ENCODE peak calls at places on chromosomes 7 and 10, in eight cellular contexts. U is stimulated activated CD8-positive, alpha-beta memory T cell treated with anti-CD3 and anti-CD28 coated beads, Interleukin-15, amount 100 ng/mL, for 24 hours; F is C1 segment of cervical spinal cord; L is ACHN; Y is posterior cingulate gyrus; H is cardiac muscle cell; K is central memory CD4-positive, alpha-beta T cell; A is ELR. X is an unnamed sample.

GRCh38 chr7:94351703-94352102 is 43.0 kb upstream of the COL1A2 start:
- DNase-seq in U (no peak), A (no peak), Y (no peak), L (no peak), H (no peak), K (no peak), F (no peak), X (no peak)

GRCh38 chr10:74766501-74766900 is 59.9 kb upstream of the KAT6B start:
- DNase-seq in Y (no peak), A (no peak), H (no peak), L (no peak), F (no peak), U (no peak), K (no peak), X (no peak)

GRCh38 chr7:135792866-135793265 is 44.3 kb upstream of the FAM180A start:
- DNase-seq in U (no peak), K (no peak), A (no peak), F (no peak), H (no peak), Y (no peak), L (no peak), X (no peak)

GRCh38 chr7:51316262-51316665 is 345 bp downstream of the COBL start:
- DNase-seq in F (no peak), U (no peak), Y (no peak), H (no peak), A (no peak), K (no peak), L (peak), X (no peak)

GRCh38 chr10:29949411-29950011 is 109.9 kb downstream of the JCAD start:
- DNase-seq in L (peak), A (peak), F (no peak), H (no peak), K (no peak), U (no peak), Y (no peak), X (peak)

GRCh38 chr10:14384096-14384730 is 53.5 kb upstream of the FRMD4A start:
- DNase-seq in U (no peak), Y (no peak), L (no peak), F (no peak), A (no peak), H (no peak), K (no peak), X (no peak)

GRCh38 chr10:94183666-94184264 is 179.0 kb downstream of the NOC3L start:
- DNase-seq in A (peak), L (peak), Y (no peak), H (no peak), F (no peak), K (no peak), U (no peak), X (peak)

GRCh38 chr7:12130664-12131063 is 80.4 kb upstream of the TMEM106B start:
- DNase-seq in K (no peak), H (no peak), Y (no peak), U (no peak), A (peak), L (peak), F (no peak), X (peak)

GRCh38 chr7:75531359-75531821 is 39.3 kb downstream of the SPDYE5 start:
- DNase-seq in L (no peak), Y (no peak), A (peak), U (no peak), K (no peak), F (no peak), H (peak), X (no peak)

GRCh38 chr10:10792681-10793080 is 225.0 kb upstream of the CELF2 start:
- DNase-seq in Y (no peak), A (peak), K (no peak), H (peak), U (no peak), F (no peak), L (peak), X (peak)

GRCh38 chr7:25169683-25170082 is 44.6 kb upstream of the CYCS start:
- DNase-seq in H (no peak), F (no peak), L (no peak), K (no peak), Y (no peak), U (no peak), A (no peak), X (no peak)

GRCh38 chr10:46558141-46558410 is 1.6 kb upstream of the GPRIN2 start:
- DNase-seq in Y (no peak), H (no peak), F (no peak), L (no peak), A (no peak), U (no peak), K (no peak), X (no peak)

GRCh38 chr7:23893942-23894890 is 184.2 kb downstream of the STK31 start:
- DNase-seq in H (peak), L (no peak), U (peak), A (peak), K (peak), Y (no peak), F (no peak), X (peak)

GRCh38 chr7:55545496-55545895 is 26.8 kb downstream of the VOPP1 start:
- DNase-seq in Y (no peak), A (peak), F (no peak), H (no peak), K (no peak), U (no peak), L (peak), X (peak)

GRCh38 chr7:147584771-147585193 is 1005.8 kb upstream of the C7orf33 start:
- DNase-seq in L (no peak), K (no peak), U (no peak), A (no peak), Y (no peak), F (no peak), H (no peak), X (no peak)

GRCh38 chr10:49524496-49524895 is 14.4 kb downstream of the ERCC6 start:
- DNase-seq in F (no peak), L (no peak), U (no peak), A (no peak), Y (no peak), H (no peak), K (no peak), X (no peak)

GRCh38 chr10:61464461-61465215 is 11.5 kb upstream of the TMEM26 start:
- DNase-seq in U (no peak), L (no peak), K (no peak), A (peak), Y (no peak), H (no peak), F (no peak), X (no peak)

GRCh38 chr7:129209067-129209926 is 15.5 kb upstream of the AHCYL2 start:
- DNase-seq in K (no peak), H (no peak), L (no peak), U (no peak), Y (no peak), F (no peak), A (no peak), X (no peak)

GRCh38 chr10:22183771-22184466 is 33.9 kb downstream of the EBLN1 start:
- DNase-seq in Y (no peak), H (no peak), K (no peak), L (no peak), A (no peak), F (no peak), U (no peak), X (no peak)

GRCh38 chr10:132632851-132633684 is 95.5 kb downstream of the INPP5A start:
- DNase-seq in L (no peak), H (no peak), F (no peak), Y (no peak), K (no peak), U (no peak), A (peak), X (no peak)